ENCODE peak calls at places on chromosome 12, in five cellular contexts. M, N, A, E and F are unnamed samples.

GRCh38 chr12:109612975-109613502 is 39.4 kb downstream of the MVK start:
- DNase-seq in M (no peak), N (no peak), A (no peak), E (no peak), F (no peak)

GRCh38 chr12:107277850-107278249 is 184.5 kb upstream of the CRY1 start:
- DNase-seq in M (no peak), N (no peak), A (no peak), E (no peak), F (no peak)

GRCh38 chr12:62862259-62862881 is 72.6 kb downstream of the PPM1H start:
- DNase-seq in M (no peak), N (no peak), A (no peak), E (no peak), F (no peak)

GRCh38 chr12:55760663-55761062 is 17.7 kb downstream of the GDF11 start:
- DNase-seq in M (no peak), N (no peak), A (no peak), E (no peak), F (no peak)

GRCh38 chr12:109897029-109897428 is 3.0 kb upstream of the TCHP start:
- DNase-seq in M (no peak), N (no peak), A (no peak), E (no peak), F (no peak)

GRCh38 chr12:13173012-13173441 is 23.5 kb upstream of the EMP1 start:
- DNase-seq in M (peak), N (no peak), A (no peak), E (no peak), F (no peak)

GRCh38 chr12:46208370-46208769 is 60.5 kb downstream of the SLC38A1 start:
- DNase-seq in M (no peak), N (no peak), A (no peak), E (no peak), F (no peak)

GRCh38 chr12:125890983-125891382 is 825.7 kb downstream of the AACS start:
- DNase-seq in M (peak), N (no peak), A (no peak), E (no peak), F (no peak)

GRCh38 chr12:13000935-13001724 is 1.1 kb upstream of the HEBP1 start:
- DNase-seq in M (peak), N (peak), A (peak), E (peak), F (peak)

GRCh38 chr12:82299617-82300016 is 58.6 kb downstream of the CCDC59 start:
- DNase-seq in M (no peak), N (no peak), A (no peak), E (no peak), F (no peak)

GRCh38 chr12:67909091-67909531 is 80.1 kb upstream of the IFNG-AS1 start:
- DNase-seq in M (no peak), N (no peak), A (no peak), E (no peak), F (no peak)

GRCh38 chr12:95443458-95443857 is 30.5 kb upstream of the METAP2 start:
- DNase-seq in M (no peak), N (no peak), A (no peak), E (no peak), F (no peak)

GRCh38 chr12:34392741-34393085 is 370.4 kb downstream of the ALG10 start:
- DNase-seq in M (no peak), N (no peak), A (no peak), E (no peak), F (no peak)

GRCh38 chr12:11812558-11813421 is 163.3 kb downstream of the ETV6 start:
- DNase-seq in M (no peak), N (peak), A (no peak), E (peak), F (no peak)

GRCh38 chr12:104840262-104840661 is 117.8 kb downstream of the SLC41A2 start:
- DNase-seq in M (no peak), N (no peak), A (no peak), E (no peak), F (no peak)

GRCh38 chr12:111158992-111159391 is 209.9 kb downstream of the PHETA1 start:
- DNase-seq in M (no peak), N (no peak), A (no peak), E (no peak), F (no peak)

GRCh38 chr12:64456119-64456518 is 4.2 kb downstream of the TBK1 start:
- DNase-seq in M (no peak), N (no peak), A (no peak), E (no peak), F (no peak)

GRCh38 chr12:48016373-48017020 is 12.2 kb upstream of the COL2A1 start:
- DNase-seq in M (no peak), N (no peak), A (no peak), E (no peak), F (no peak)

GRCh38 chr12:70243510-70244331 is 488 bp downstream of the CNOT2 start:
- DNase-seq in M (peak), N (no peak), A (peak), E (peak), F (peak)

GRCh38 chr12:95622879-95623278 is 71.6 kb upstream of the USP44 start:
- DNase-seq in M (no peak), N (no peak), A (no peak), E (no peak), F (no peak)

GRCh38 chr12:18895946-18896345 is 158.0 kb downstream of the CAPZA3 start:
- DNase-seq in M (no peak), N (peak), A (peak), E (no peak), F (no peak)

GRCh38 chr12:99170026-99170425 is 477.5 kb upstream of the GARIN6 start:
- DNase-seq in M (no peak), N (no peak), A (no peak), E (no peak), F (no peak)

GRCh38 chr12:67651380-67651695 is 2.8 kb downstream of the DYRK2 start:
- DNase-seq in M (no peak), N (no peak), A (no peak), E (peak), F (no peak)

GRCh38 chr12:131176926-131177325 is 223.2 kb downstream of the ADGRD1 start:
- DNase-seq in M (no peak), N (no peak), A (no peak), E (no peak), F (no peak)

GRCh38 chr12:59431266-59431665 is 164.6 kb upstream of the SLC16A7 start:
- DNase-seq in M (no peak), N (no peak), A (no peak), E (no peak), F (no peak)

GRCh38 chr12:102970780-102971179 is 13.3 kb downstream of the ASCL1 start:
- DNase-seq in M (no peak), N (no peak), A (no peak), E (no peak), F (no peak)

GRCh38 chr12:56014205-56014604 is 6.6 kb upstream of the IKZF4 start:
- DNase-seq in M (peak), N (no peak), A (no peak), E (peak), F (no peak)

GRCh38 chr12:93151079-93151759 is 222.1 kb upstream of the EEA1 start:
- DNase-seq in M (no peak), N (no peak), A (no peak), E (no peak), F (no peak)

GRCh38 chr12:93154096-93154728 is 223.5 kb upstream of the NUDT4 start:
- DNase-seq in M (no peak), N (no peak), A (no peak), E (no peak), F (no peak)

GRCh38 chr12:93154753-93155475 is 222.8 kb upstream of the NUDT4 start:
- DNase-seq in M (no peak), N (no peak), A (no peak), E (no peak), F (no peak)

GRCh38 chr12:93153321-93153720 is 224.2 kb upstream of the EEA1 start:
- DNase-seq in M (no peak), N (no peak), A (no peak), E (no peak), F (no peak)

DNA sequence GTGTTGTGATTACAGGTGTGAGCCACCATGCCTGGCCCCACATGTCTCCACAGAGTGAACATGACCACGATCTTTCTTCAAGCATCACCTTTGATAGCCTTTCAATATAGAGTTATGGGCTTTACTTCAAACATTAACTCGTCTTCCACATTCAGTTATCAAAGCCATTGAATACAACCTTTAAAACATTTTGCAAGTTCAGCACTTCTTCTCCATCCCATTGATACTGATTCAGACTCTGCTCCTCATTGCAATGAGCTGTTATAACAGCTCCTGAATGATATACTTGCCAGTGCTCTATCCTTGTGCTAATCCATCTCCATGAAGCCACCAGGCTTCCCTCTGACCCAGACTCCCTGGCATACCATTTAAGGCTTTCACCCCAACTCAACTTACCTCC is 223.5 kb upstream of the EEA1 start:
- DNase-seq in M (no peak), N (no peak), A (no peak), E (no peak), F (no peak)
- TF ChIP-seq CTCF in M (no peak), N (no peak), A (no peak), E (no peak), F (no peak)

GRCh38 chr12:20885116-20885515 is 74.6 kb downstream of the SLCO1B3 start:
- DNase-seq in M (no peak), N (no peak), A (no peak), E (no peak), F (no peak)
- TF ChIP-seq CTCF in M (no peak), N (no peak), A (no peak), E (no peak), F (no peak)

GRCh38 chr12:25965682-25966081 is 7.2 kb downstream of the RASSF8 start:
- DNase-seq in M (no peak), N (no peak), A (no peak), E (no peak), F (no peak)
- TF ChIP-seq CTCF in M (no peak), N (no peak), A (no peak), E (no peak), F (no peak)

GRCh38 chr12:100404769-100405407 is 48.0 kb downstream of the SLC17A8 start:
- DNase-seq in M (peak), N (no peak), A (no peak), E (peak), F (no peak)
- TF ChIP-seq CTCF in M (no peak), N (peak), A (peak), E (peak), F (no peak)

DNA sequence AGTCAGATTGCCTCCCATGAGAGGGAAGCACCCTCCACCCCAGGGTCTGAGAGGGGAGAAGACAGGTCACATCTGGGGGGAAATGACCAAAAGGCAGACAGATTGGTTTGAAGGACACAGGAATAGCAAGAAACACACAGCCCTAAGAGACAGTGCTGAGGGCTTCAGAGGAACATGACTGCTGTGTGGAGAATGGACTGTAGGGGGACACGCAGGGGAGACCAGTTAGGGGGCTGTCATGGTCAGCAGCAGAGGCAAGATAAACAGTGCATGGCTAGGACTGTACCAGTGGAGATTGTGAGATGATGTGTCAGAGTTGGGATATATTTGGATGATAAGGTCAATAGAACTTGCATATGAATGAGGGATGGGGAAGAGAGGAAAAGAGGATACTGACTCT is 19.7 kb downstream of the SMUG1 start:
- DNase-seq in M (no peak), N (no peak), A (no peak), E (no peak), F (no peak)
- TF ChIP-seq CTCF in M (no peak), N (no peak), A (no peak), E (peak), F (no peak)

DNA sequence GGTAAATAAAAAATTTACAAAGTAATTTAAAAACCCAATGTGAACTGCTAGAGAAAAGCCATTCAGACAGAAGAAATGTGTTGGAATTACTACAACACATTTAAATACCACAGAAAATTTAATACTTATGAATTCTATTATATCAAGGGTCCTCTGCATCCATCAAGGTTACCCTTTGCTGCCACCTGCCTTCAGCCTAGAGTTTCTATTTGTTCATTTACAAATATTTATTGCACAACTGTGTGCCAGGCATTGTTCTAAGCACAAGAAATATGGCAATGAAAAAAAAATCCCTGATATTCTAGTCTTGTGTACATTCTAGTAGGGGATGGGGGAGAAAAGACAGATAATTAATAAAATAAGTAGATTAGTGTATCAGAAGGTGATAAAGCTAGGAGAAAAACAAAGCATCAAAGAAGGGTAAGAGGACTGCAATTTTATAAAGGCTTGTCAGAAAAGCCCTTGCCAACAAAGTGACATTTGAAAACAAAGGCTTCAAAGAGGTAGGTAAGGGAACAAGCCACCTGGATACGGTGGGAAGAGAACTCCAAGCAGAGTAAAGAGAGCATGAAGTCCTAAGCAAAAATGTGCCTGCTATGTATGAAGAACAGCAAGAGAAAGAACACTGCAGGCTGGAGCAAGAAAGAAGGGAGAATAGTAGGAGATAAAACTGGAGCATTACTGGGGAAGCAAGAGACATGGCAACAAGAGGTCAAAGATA is 59.1 kb upstream of the SLC6A13 start:
- DNase-seq in M (no peak), N (no peak), A (no peak), E (peak), F (no peak)
- TF ChIP-seq CTCF in M (no peak), N (no peak), A (no peak), E (no peak), F (no peak)

DNA sequence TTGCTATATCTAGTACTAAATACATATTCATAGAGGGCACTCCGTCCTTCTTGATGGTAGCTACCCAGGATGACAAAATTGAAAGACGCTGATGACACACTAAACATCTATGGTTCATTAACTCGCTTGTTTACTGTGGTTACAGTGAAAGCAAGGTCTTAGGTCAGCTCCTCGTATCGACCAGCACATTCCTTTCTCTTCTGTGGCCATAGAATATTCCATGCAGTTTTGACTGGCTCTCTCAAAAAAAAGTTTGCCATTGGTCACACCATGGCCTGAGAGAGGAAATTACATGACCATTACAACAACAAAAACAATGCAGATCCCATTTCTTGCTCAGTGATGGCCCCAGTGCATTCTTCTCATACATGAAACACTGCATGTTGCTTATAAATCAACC is 411.4 kb upstream of the SOX5 start:
- DNase-seq in M (no peak), N (no peak), A (no peak), E (peak), F (no peak)
- TF ChIP-seq CTCF in M (no peak), N (no peak), A (no peak), E (no peak), F (no peak)

GRCh38 chr12:4530982-4531586 is 7.6 kb upstream of the RAD51AP1 start:
- DNase-seq in M (no peak), N (no peak), A (no peak), E (no peak), F (no peak)

GRCh38 chr12:4526923-4527546 is 11.7 kb upstream of the RAD51AP1 start:
- DNase-seq in M (no peak), N (no peak), A (no peak), E (no peak), F (no peak)
- TF ChIP-seq CTCF in M (peak), N (peak), A (peak), E (peak), F (peak)

DNA sequence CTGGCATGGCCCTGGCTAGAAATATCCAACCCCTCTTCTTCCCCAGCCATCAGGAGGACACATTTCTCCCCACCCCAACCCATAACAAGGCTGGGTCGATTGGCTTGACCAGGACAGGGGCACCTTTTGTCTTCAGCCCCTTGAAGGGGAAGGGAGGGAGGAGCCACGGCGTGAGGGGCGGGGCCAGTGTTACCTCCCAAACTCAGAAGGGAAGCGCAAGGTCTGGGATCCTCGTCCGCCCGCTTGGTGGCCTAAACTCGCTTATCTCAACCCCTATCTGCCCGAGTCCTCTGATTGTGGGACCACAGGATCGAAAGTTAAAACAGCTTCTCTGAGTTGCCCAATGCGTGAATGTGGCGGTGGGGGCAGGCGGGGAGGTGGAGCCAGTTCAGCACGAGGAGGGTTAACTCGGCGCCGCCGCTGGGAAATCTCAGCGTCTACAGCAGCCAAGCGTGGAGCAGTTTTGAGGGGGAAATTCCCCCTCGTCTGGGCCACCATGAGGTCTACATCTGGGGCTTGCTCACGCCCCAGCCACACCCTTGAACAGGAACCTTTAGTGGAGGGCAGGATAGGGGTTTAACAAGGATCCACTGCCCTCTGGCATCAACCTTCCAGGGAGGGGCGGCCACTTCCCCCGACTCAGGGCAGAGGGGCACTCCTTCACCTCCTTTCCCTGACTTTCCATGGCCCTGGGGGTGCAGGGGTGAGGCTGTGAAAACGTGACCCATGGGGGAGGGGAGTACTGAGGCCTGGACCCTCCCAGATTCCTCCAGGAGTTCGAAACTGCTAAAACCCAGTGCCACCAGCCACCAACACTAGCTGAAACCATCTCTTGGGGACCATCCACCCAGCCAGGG is 745 bp downstream of the STAT6 start:
- DNase-seq in M (peak), N (peak), A (peak), E (peak), F (peak)
- TF ChIP-seq CTCF in M (no peak), N (no peak), A (no peak), E (no peak), F (no peak)

GRCh38 chr12:76519538-76519937 is 40.0 kb downstream of the OSBPL8 start:
- DNase-seq in M (no peak), N (no peak), A (no peak), E (no peak), F (no peak)
- TF ChIP-seq CTCF in M (no peak), N (no peak), A (no peak), E (no peak), F (no peak)